ENCODE peak calls at places on chromosome 12, in seven cellular contexts. S is fibroblast of lung, Q is heart right ventricle, Y is bronchial epithelial cell, E is cardiac fibroblast, X is hepatocyte, W is MM.1S. T is an unnamed sample.

GRCh38 chr12:14931791-14932560 is 6.4 kb downstream of the ERP27 start:
- DNase-seq in E (no peak), S (no peak), Q (no peak), W (no peak), Y (peak), X (no peak), T (no peak)

GRCh38 chr12:5780536-5780935 is 164.5 kb downstream of the ANO2 start:
- DNase-seq in X (no peak), Y (no peak), Q (no peak), S (no peak), E (no peak), W (no peak), T (no peak)

GRCh38 chr12:132294121-132295034 is 35.0 kb downstream of the GALNT9 start:
- DNase-seq in E (no peak), X (no peak), Q (peak), Y (no peak), W (no peak), S (no peak), T (no peak)

GRCh38 chr12:130514149-130514551 is 176.5 kb downstream of the PIWIL1 start:
- DNase-seq in E (no peak), Q (no peak), W (no peak), S (no peak), Y (no peak), X (no peak), T (no peak)

GRCh38 chr12:82650627-82651337 is 35.9 kb upstream of the TMTC2 start:
- DNase-seq in Y (peak), E (peak), X (peak), W (peak), Q (no peak), S (peak), T (peak)

GRCh38 chr12:25988505-25988904 is 30.0 kb downstream of the RASSF8 start:
- DNase-seq in Y (no peak), S (no peak), Q (no peak), X (no peak), W (no peak), E (no peak), T (no peak)

GRCh38 chr12:75890141-75890540 is 141.4 kb downstream of the PHLDA1 start:
- DNase-seq in X (no peak), E (peak), W (no peak), S (peak), Q (no peak), Y (no peak), T (no peak)

GRCh38 chr12:71846322-71846940 is 6.9 kb downstream of the TBC1D15 start:
- DNase-seq in E (peak), S (peak), Y (peak), W (no peak), Q (no peak), X (peak), T (peak)

DNA sequence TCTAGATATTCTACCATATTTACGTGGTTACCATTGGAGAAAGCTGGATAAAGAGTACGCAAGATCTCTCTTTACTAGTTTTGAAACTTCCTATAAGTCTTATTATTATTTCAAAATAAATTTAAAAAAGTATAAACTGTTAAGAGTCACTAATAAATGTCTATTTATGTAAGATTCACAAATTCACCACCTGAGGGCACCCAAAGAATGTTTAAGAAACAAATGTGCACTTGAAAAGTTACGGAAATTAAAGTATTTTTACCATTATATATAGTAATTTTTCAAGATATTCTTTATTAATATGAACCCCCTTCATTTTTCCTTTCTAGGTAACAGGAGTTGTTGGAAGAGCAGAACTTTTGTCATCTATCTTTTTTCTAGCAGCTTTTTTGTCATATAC is 11.9 kb downstream of the TMTC3 start:
- DNase-seq in W (peak), S (peak), Q (no peak), E (peak), Y (peak), X (peak), T (peak)
- TF ChIP-seq CTCF in W (peak), S (peak), Q (peak), E (peak), Y (no peak), X (peak), T (peak)

GRCh38 chr12:2803635-2804380 is 8.7 kb upstream of the ITFG2 start:
- DNase-seq in S (no peak), Y (no peak), E (no peak), W (no peak), X (no peak), Q (no peak), T (no peak)

GRCh38 chr12:2801044-2801783 is 6.4 kb downstream of the FKBP4 start:
- DNase-seq in E (no peak), Y (no peak), S (no peak), Q (peak), X (no peak), W (no peak), T (no peak)

GRCh38 chr12:2805146-2805525 is 7.3 kb upstream of the ITFG2 start:
- DNase-seq in S (peak), E (peak), Q (no peak), X (no peak), W (no peak), Y (no peak), T (peak)

GRCh38 chr12:2806700-2807099 is 5.8 kb upstream of the ITFG2 start:
- DNase-seq in Q (no peak), Y (no peak), X (no peak), S (no peak), W (no peak), E (no peak), T (peak)

GRCh38 chr12:2804390-2805145 is 7.9 kb upstream of the ITFG2 start:
- DNase-seq in W (no peak), Q (peak), X (peak), Y (no peak), E (peak), S (peak), T (peak)
- H3K4me3 ChIP-seq in W (no peak), Q (no peak), X (no peak), Y (no peak), E (no peak), S (no peak), T (no peak)

GRCh38 chr12:121005346-121005815 is 10.9 kb downstream of the C12orf43 start:
- DNase-seq in W (peak), E (peak), X (peak), Q (no peak), S (peak), Y (peak), T (peak)
- TF ChIP-seq CTCF in W (peak), E (peak), X (peak), Q (peak), S (peak), Y (peak), T (peak)

GRCh38 chr12:98893126-98893525 is 248.0 kb downstream of the APAF1 start:
- DNase-seq in Y (no peak), X (no peak), E (no peak), S (no peak), Q (no peak), W (no peak), T (no peak)

GRCh38 chr12:98895086-98895651 is 250.1 kb downstream of the APAF1 start:
- DNase-seq in X (peak), W (no peak), S (no peak), Q (no peak), E (no peak), Y (no peak), T (no peak)

GRCh38 chr12:98896938-98897337 is 251.8 kb downstream of the APAF1 start:
- DNase-seq in X (peak), Y (peak), W (no peak), E (no peak), Q (no peak), S (peak), T (peak)

GRCh38 chr12:98894412-98895085 is 249.5 kb downstream of the APAF1 start:
- DNase-seq in Y (no peak), W (no peak), X (no peak), Q (no peak), S (no peak), E (no peak), T (no peak)

GRCh38 chr12:98893601-98894411 is 248.7 kb downstream of the APAF1 start:
- DNase-seq in E (no peak), W (no peak), Q (no peak), S (no peak), Y (no peak), X (no peak), T (no peak)
- H3K4me3 ChIP-seq in E (no peak), W (no peak), Q (peak), S (no peak), Y (no peak), X (no peak), T (no peak)

GRCh38 chr12:47858511-47859266 is 39.0 kb upstream of the HDAC7 start:
- DNase-seq in E (no peak), X (no peak), W (no peak), Y (peak), Q (no peak), S (no peak), T (no peak)

GRCh38 chr12:47854531-47854930 is 34.8 kb upstream of the HDAC7 start:
- DNase-seq in S (no peak), X (no peak), Y (no peak), W (no peak), E (no peak), Q (no peak), T (no peak)

GRCh38 chr12:47856721-47857575 is 37.2 kb upstream of the HDAC7 start:
- DNase-seq in X (no peak), E (no peak), S (no peak), W (no peak), Y (no peak), Q (no peak), T (no peak)

GRCh38 chr12:47856094-47856493 is 36.4 kb upstream of the HDAC7 start:
- DNase-seq in S (no peak), X (no peak), E (no peak), Q (no peak), W (no peak), Y (no peak), T (no peak)

DNA sequence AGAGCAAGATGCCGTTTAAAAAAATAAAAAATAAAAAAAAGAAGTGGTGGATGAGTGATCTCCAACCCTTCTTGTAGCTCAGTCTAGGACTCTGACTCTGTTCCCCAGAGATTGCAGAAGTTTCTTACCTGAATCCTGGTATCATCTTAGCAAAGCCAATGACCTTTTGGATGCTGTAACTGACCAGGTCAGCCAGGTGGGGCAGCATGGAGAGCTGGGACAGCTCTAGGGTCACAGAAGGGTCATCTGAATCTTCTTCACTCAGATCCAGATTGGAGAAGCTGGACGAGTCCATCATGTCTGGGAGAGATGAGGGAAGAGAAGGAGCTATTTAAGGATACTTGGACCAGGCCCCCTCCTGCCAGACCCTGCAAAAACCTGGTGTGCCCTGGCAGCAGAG is 35.8 kb upstream of the HDAC7 start:
- DNase-seq in W (no peak), X (no peak), Q (no peak), Y (no peak), S (no peak), E (no peak), T (no peak)
- TF ChIP-seq CTCF in W (peak), X (no peak), Q (no peak), Y (no peak), S (no peak), E (no peak), T (no peak)

GRCh38 chr12:6982532-6982931 is 11.8 kb downstream of the EMG1 start:
- DNase-seq in W (no peak), X (no peak), S (no peak), Y (no peak), Q (no peak), E (no peak), T (no peak)

GRCh38 chr12:6987956-6988573 is 17.4 kb downstream of the EMG1 start:
- DNase-seq in Q (no peak), E (no peak), X (peak), Y (peak), W (no peak), S (no peak), T (no peak)
- H3K4me3 ChIP-seq in Q (no peak), E (no peak), X (no peak), Y (no peak), W (no peak), S (no peak), T (no peak)

GRCh38 chr12:52305921-52306705 is 14.8 kb upstream of the KRT81 start:
- DNase-seq in E (no peak), Y (no peak), W (no peak), X (no peak), Q (no peak), S (no peak), T (no peak)

GRCh38 chr12:52310622-52311281 is 10.4 kb downstream of the KRT83 start:
- DNase-seq in Q (no peak), Y (peak), E (peak), S (peak), W (no peak), X (no peak), T (peak)

GRCh38 chr12:52311282-52311643 is 9.9 kb downstream of the KRT83 start:
- DNase-seq in X (no peak), Y (no peak), S (no peak), W (no peak), Q (no peak), E (peak), T (peak)

GRCh38 chr12:52308807-52309425 is 12.3 kb downstream of the KRT83 start:
- DNase-seq in S (no peak), Q (no peak), X (no peak), W (no peak), E (no peak), Y (no peak), T (no peak)

GRCh38 chr12:52307836-52308806 is 13.1 kb downstream of the KRT83 start:
- DNase-seq in E (peak), W (no peak), S (peak), Y (peak), X (peak), Q (peak), T (peak)
- TF ChIP-seq CTCF in E (no peak), W (no peak), S (no peak), Y (peak), X (peak), Q (peak), T (no peak)

DNA sequence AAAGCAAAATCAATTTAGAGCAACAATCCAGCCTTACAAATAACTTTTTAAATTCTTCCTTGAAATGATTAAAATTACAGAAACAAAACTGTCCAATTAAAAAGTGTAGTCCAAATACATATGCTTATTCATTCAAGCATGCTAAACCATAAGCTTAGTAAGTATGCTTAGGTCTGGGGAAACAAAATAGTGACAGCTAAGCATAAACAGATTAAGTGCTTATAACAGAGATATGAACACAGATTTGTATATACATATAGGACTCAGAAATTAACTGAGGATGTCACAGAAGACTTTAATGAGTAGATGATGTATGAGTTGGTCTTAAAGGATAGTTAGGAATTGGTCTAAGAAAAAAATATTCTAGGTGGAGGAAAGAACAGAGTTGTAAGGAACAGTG is 41.8 kb downstream of the SCAF11 start:
- DNase-seq in Y (no peak), W (no peak), Q (no peak), S (no peak), E (no peak), X (no peak), T (no peak)
- H3K4me3 ChIP-seq in Y (no peak), W (no peak), Q (no peak), S (no peak), E (no peak), X (no peak), T (no peak)

GRCh38 chr12:62525306-62525705 is 58.7 kb downstream of the MON2 start:
- DNase-seq in Y (no peak), X (no peak), E (no peak), Q (no peak), W (peak), S (no peak), T (no peak)

GRCh38 chr12:62519043-62519442 is 52.4 kb downstream of the MON2 start:
- DNase-seq in S (no peak), Q (peak), Y (no peak), X (no peak), W (no peak), E (no peak), T (no peak)

GRCh38 chr12:62520361-62520760 is 53.7 kb downstream of the MON2 start:
- DNase-seq in X (no peak), E (no peak), W (no peak), Y (no peak), Q (no peak), S (no peak), T (no peak)

GRCh38 chr12:62523619-62524018 is 57.0 kb downstream of the MON2 start:
- DNase-seq in W (no peak), E (no peak), S (no peak), Q (no peak), X (no peak), Y (no peak), T (no peak)

GRCh38 chr12:62522984-62523383 is 56.4 kb downstream of the MON2 start:
- DNase-seq in E (peak), S (peak), X (no peak), Q (no peak), Y (peak), W (no peak), T (peak)
- TF ChIP-seq CTCF in E (no peak), S (no peak), X (peak), Q (no peak), Y (no peak), W (peak), T (no peak)

T was measured in fibroblast of pulmonary artery.